ENCODE peak calls at places on chromosomes 1 and 21, in five cellular contexts. E is HEK293T, D is HepG2, G is GM12878, L is H1. S is an unnamed sample.

GRCh38 chr1:150513275-150513885 is 2.2 kb upstream of the FALEC start:
- DNase-seq in D (no peak), G (no peak), E (no peak), L (no peak), S (no peak)

GRCh38 chr1:220788146-220788545 is 1.4 kb downstream of the MTARC1 start:
- DNase-seq in G (no peak), E (no peak), L (no peak), D (peak), S (no peak)

GRCh38 chr1:61097326-61097725 is 15.0 kb downstream of the NFIA start:
- DNase-seq in E (no peak), L (no peak), G (no peak), D (no peak), S (no peak)

GRCh38 chr1:203065191-203065590 is 20.6 kb downstream of the MYOG start:
- DNase-seq in L (no peak), G (no peak), E (no peak), D (no peak), S (no peak)

GRCh38 chr21:17441370-17441769 is 71.5 kb upstream of the CXADR start:
- DNase-seq in G (no peak), D (peak), E (no peak), L (no peak), S (no peak)

GRCh38 chr1:42551150-42551549 is 88.1 kb downstream of the CCDC30 start:
- DNase-seq in L (no peak), E (no peak), D (no peak), G (no peak), S (no peak)

GRCh38 chr1:77538956-77539509 is 143.4 kb downstream of the ZZZ3 start:
- DNase-seq in E (no peak), L (no peak), D (peak), G (no peak), S (no peak)

GRCh38 chr1:166822385-166822784 is 16.9 kb upstream of the POGK start:
- DNase-seq in D (no peak), G (no peak), L (no peak), E (peak), S (no peak)

GRCh38 chr1:240794061-240794843 is 182.3 kb upstream of the GREM2 start:
- DNase-seq in D (no peak), L (no peak), E (no peak), G (no peak), S (no peak)

GRCh38 chr1:56070601-56071000 is 508.8 kb downstream of the PLPP3 start:
- DNase-seq in E (no peak), G (no peak), D (no peak), L (no peak), S (no peak)

GRCh38 chr1:23594927-23595353 is 35.6 kb upstream of the ID3 start:
- DNase-seq in G (peak), L (no peak), D (peak), E (no peak), S (no peak)

GRCh38 chr21:14382486-14382834 is 486 bp downstream of the HSPA13 start:
- DNase-seq in D (no peak), G (no peak), L (no peak), E (peak), S (peak)

GRCh38 chr1:153339802-153340201 is 8.8 kb downstream of the PGLYRP4 start:
- DNase-seq in L (no peak), D (no peak), E (peak), G (no peak), S (no peak)

GRCh38 chr1:217911908-217912307 is 280.8 kb downstream of the SPATA17 start:
- DNase-seq in D (no peak), E (peak), L (no peak), G (no peak), S (peak)

GRCh38 chr1:213095467-213095866 is 44.4 kb downstream of the RPS6KC1 start:
- DNase-seq in L (no peak), G (no peak), E (no peak), D (no peak), S (no peak)

GRCh38 chr1:15858672-15859372 is 11.3 kb downstream of the SPEN start:
- DNase-seq in D (no peak), G (no peak), L (no peak), E (no peak), S (no peak)

DNA sequence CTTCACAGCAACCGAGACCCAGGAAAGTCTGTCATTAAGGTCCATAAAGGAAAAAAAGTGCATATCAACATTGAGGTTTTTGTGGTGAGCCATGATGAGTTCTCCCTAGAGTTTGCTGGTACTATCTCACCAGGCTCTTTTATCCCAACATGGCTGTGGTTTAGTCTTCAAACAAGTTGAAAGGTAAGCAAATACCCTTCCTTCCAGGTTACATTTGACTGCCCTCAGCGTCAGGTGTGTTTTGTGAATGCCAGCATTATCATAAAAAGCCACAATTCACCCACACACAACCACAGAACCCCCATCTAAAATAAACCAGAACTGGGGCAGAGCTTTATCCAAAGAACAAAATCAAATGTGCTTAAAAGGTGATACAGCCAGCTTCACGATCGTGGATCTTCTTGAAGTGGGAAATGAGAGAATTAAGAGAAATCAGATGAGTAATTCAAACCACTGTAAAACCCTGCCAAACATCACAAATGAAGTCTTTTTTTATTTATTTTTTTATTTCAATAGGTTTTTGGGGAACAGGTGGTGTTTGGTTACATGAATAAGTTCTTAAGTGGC is 64.7 kb downstream of the SETD4 start:
- DNase-seq in E (no peak), D (peak), G (no peak), L (no peak), S (no peak)
- TF ChIP-seq SUZ12 in E (no peak), D (no peak), G (no peak), L (no peak), S (no peak)

GRCh38 chr21:35046880-35047229 is 2.2 kb downstream of the RUNX1 start:
- DNase-seq in D (peak), L (no peak), G (no peak), E (no peak), S (no peak)
- TF ChIP-seq SUZ12 in D (no peak), L (no peak), G (no peak), E (no peak), S (no peak)

DNA sequence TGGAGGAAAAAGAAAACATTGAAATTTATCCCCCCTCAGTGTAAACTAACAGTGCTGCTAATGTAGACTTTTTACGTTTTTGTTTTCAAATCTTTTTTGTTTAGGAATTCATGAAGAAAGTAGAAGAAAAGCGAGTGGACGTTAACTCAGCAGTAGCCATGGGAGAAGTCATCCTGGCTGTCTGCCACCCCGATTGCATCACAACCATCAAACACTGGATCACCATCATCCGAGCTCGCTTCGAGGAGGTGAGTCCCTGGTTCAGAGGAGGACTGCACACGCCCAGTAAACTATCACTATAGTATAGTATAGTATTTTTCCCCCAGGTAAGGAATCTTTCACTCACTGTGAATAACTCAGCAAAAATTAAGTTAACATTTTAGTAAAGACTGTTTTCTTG is 37.8 kb upstream of the BMP8A start:
- DNase-seq in E (no peak), G (no peak), L (no peak), D (no peak), S (no peak)
- TF ChIP-seq SUZ12 in E (no peak), G (no peak), L (no peak), D (no peak), S (no peak)

GRCh38 chr1:7285856-7286454 is 485.1 kb upstream of the VAMP3 start:
- DNase-seq in G (no peak), L (no peak), D (no peak), E (no peak), S (no peak)

GRCh38 chr1:7287013-7287412 is 484.1 kb upstream of the VAMP3 start:
- DNase-seq in G (no peak), E (no peak), L (no peak), D (no peak), S (no peak)

GRCh38 chr1:7288992-7289391 is 482.1 kb upstream of the VAMP3 start:
- DNase-seq in L (no peak), G (no peak), E (no peak), D (no peak), S (no peak)

GRCh38 chr1:7281821-7282220 is 489.3 kb upstream of the VAMP3 start:
- DNase-seq in E (no peak), D (no peak), L (no peak), G (no peak), S (no peak)

DNA sequence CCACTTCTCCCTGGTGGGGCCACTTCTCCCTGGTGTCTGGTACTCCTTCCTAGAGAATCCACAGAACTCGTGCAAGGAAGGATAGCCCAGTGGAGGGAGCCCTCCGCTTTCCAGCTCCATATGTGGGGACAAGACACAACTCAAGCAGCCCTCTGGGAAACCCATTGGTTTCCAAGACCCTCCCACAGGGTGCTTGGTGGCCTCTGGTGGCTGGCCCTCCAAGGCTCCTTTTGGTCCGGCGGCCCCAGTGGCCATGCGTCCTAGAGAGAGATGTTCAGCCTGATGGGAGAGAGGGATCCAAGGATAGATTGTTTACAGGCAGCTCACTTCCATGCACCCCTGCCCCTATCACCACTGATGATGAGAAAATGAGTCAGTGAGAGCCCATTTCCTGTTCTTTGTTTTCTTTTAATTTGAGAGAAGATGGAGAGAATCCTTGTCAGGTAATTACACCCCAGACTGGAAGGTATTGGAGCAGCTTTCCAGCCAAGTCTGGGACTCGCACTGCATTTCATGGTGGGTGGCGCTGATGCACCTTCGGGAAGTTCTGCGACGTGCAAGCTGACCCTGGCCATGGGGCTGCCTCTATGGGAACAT is 486.2 kb upstream of the VAMP3 start:
- DNase-seq in D (no peak), G (no peak), E (no peak), L (no peak), S (no peak)
- TF ChIP-seq SUZ12 in D (no peak), G (no peak), E (no peak), L (no peak), S (no peak)

GRCh38 chr1:26838474-26839338 is 12.2 kb downstream of the ZDHHC18 start:
- DNase-seq in D (peak), G (peak), E (no peak), L (no peak), S (no peak)
- TF ChIP-seq SUZ12 in D (no peak), G (no peak), E (no peak), L (no peak), S (no peak)

GRCh38 chr21:45000637-45001133 is 60.9 kb downstream of the SLX9 start:
- DNase-seq in G (no peak), D (no peak), E (no peak), L (no peak), S (no peak)

GRCh38 chr21:44999428-44999971 is 59.7 kb downstream of the SLX9 start:
- DNase-seq in D (no peak), E (no peak), G (no peak), L (no peak), S (no peak)

GRCh38 chr21:45002381-45003204 is 62.8 kb downstream of the SLX9 start:
- DNase-seq in G (no peak), E (no peak), D (no peak), L (no peak), S (no peak)

GRCh38 chr21:44999972-45000636 is 60.3 kb downstream of the SLX9 start:
- DNase-seq in D (no peak), L (no peak), G (no peak), E (no peak), S (no peak)

DNA sequence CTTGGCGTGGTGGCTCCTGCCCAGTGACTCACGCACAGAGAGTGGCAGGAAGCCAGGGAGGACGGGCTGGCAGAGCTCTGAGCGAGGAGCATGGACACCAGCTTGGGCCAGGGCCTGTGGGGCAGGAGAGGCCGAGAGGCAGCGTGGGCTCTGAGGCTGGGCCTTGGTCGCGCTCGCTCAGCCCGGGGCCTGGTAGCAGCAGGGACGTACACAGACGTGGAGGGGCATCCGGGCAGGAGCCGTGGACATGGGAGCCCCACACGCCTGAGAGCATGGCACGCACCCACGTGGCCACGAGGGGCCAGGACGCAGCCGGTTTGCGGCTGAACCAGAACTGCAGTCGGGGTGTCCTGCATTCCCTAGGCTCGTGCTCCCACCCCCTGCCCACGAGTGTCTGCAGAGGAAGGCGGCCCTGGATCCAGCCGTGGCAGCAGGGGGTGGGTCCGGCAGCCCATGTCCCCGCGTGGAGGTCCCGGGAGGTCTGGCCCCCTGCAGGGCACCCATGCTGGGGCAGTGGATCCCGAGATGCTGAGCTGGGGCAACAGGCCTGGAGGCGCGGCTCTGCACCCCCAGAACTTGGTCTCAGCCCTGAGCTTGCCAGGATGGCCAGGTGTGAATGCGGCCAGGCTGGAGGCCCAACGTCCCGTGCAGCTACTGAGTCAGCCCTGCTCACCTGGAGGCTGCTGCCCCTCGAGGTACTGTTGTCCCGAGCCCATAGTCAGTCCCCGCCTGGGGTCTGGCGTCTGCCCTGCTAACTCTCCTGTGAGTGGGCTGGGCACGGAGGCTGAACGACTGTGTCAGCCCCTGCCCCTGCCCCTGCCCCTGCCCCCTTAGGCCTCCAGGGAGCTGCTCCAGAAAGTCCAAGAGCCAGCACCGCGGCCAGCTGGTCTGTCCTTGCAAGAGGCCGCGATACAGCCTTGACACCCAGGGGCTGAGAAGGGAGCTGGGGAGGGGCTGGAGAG is 61.6 kb downstream of the SLX9 start:
- DNase-seq in L (no peak), E (no peak), G (no peak), D (no peak), S (no peak)
- TF ChIP-seq SUZ12 in L (no peak), E (no peak), G (no peak), D (no peak), S (no peak)

DNA sequence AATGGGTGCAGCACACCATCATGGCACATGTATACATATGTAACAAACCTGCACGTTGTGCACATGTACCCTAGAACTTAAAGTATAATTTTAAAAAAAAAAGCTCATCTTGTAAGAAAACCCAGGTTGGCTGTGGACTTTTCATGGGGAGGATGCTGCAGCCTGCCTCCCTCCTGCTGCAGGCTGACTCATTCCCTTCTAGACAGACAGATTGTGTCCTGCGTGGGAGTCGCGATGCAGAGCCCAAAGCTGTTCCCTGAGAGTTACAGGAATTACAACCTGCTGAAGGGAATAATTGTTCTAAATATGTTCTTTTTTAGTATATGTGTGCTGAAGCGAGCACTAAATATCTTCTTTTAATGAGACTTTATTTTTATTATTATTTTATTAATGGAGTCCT is 93.2 kb downstream of the TBX19 start:
- DNase-seq in L (no peak), E (no peak), G (no peak), D (no peak), S (no peak)
- TF ChIP-seq SUZ12 in L (no peak), E (no peak), G (no peak), D (no peak), S (no peak)

GRCh38 chr1:234877761-234878160 is 250.9 kb downstream of the TOMM20 start:
- DNase-seq in D (no peak), L (no peak), G (no peak), E (no peak), S (no peak)

GRCh38 chr1:234875953-234876814 is 252.5 kb downstream of the TOMM20 start:
- DNase-seq in D (peak), L (no peak), G (no peak), E (no peak), S (no peak)

GRCh38 chr1:234874291-234875288 is 254.0 kb downstream of the TOMM20 start:
- DNase-seq in D (peak), L (no peak), E (no peak), G (no peak), S (no peak)

GRCh38 chr1:234878288-234878687 is 250.3 kb downstream of the TOMM20 start:
- DNase-seq in E (no peak), L (no peak), D (no peak), G (no peak), S (no peak)

GRCh38 chr1:234875328-234875952 is 253.2 kb downstream of the TOMM20 start:
- DNase-seq in D (peak), L (no peak), E (no peak), G (no peak), S (no peak)
- TF ChIP-seq SUZ12 in D (no peak), L (no peak), E (no peak), G (no peak), S (no peak)

GRCh38 chr21:33198346-33199135 is 31.2 kb upstream of the IFNAR2 start:
- DNase-seq in D (no peak), L (no peak), G (no peak), E (no peak), S (no peak)
- TF ChIP-seq SUZ12 in D (no peak), L (no peak), G (no peak), E (no peak), S (no peak)

GRCh38 chr1:102726417-102726816 is 381.9 kb downstream of the COL11A1 start:
- DNase-seq in L (no peak), D (no peak), E (no peak), G (no peak), S (no peak)

DNA sequence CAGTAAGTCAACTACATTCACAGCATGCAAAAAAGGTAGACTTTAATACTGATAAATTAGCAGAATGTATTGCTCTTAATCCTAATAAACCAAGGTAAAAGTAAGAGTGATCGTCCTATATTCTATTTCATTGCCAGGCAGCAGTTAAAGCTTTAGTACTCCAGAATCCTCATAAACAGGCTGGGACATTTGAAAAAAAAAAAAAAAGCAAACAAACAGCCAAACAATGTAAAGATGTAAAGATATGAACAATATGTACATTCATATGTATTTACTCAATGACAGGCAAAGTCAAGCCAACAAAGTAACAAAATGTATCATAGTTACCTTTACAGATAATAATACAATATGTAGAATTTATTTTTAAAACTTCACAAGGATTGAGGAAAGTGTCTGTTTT is 383.6 kb downstream of the COL11A1 start:
- DNase-seq in L (no peak), G (no peak), D (no peak), E (no peak), S (no peak)
- TF ChIP-seq SUZ12 in L (no peak), G (no peak), D (no peak), E (no peak), S (no peak)

S was measured in NT2/D1.